ENCODE peak calls at places on chromosomes 6 and 20, in seven cellular contexts. One of them, this sample, is unnamed.

GRCh38 chr6:80338201-80338836 is 231.8 kb downstream of the BCKDHB start:
- DNase-seq in skeletal muscle cell: no peak
- DNase-seq in Jurkat, Clone E6-1: peak
- DNase-seq in mucosa of gallbladder: peak
- DNase-seq in CD4-positive, alpha-beta memory T cell: peak
- DNase-seq in nephron progenitor cell: peak
- DNase-seq in tibial nerve: peak
- DNase-seq in this sample: peak

GRCh38 chr6:15879372-15880261 is 216.8 kb upstream of the DTNBP1 start:
- DNase-seq in skeletal muscle cell: no peak
- DNase-seq in Jurkat, Clone E6-1: peak
- DNase-seq in mucosa of gallbladder: peak
- DNase-seq in CD4-positive, alpha-beta memory T cell: peak
- DNase-seq in nephron progenitor cell: no peak
- DNase-seq in tibial nerve: peak
- DNase-seq in this sample: no peak

GRCh38 chr6:389622-390021 is 1.9 kb upstream of the IRF4 start:
- DNase-seq in skeletal muscle cell: no peak
- DNase-seq in Jurkat, Clone E6-1: peak
- DNase-seq in mucosa of gallbladder: no peak
- DNase-seq in CD4-positive, alpha-beta memory T cell: peak
- DNase-seq in nephron progenitor cell: no peak
- DNase-seq in tibial nerve: no peak
- DNase-seq in this sample: no peak

GRCh38 chr20:31581391-31581790 is 23.7 kb upstream of the ID1 start:
- DNase-seq in skeletal muscle cell: no peak
- DNase-seq in Jurkat, Clone E6-1: no peak
- DNase-seq in mucosa of gallbladder: no peak
- DNase-seq in CD4-positive, alpha-beta memory T cell: no peak
- DNase-seq in nephron progenitor cell: no peak
- DNase-seq in tibial nerve: no peak
- DNase-seq in this sample: no peak

GRCh38 chr6:13614126-13614925 is 809 bp upstream of the NOL7 start:
- DNase-seq in skeletal muscle cell: peak
- DNase-seq in Jurkat, Clone E6-1: no peak
- DNase-seq in mucosa of gallbladder: peak
- DNase-seq in CD4-positive, alpha-beta memory T cell: no peak
- DNase-seq in nephron progenitor cell: peak
- DNase-seq in tibial nerve: no peak
- DNase-seq in this sample: peak

GRCh38 chr20:37222086-37222485 is 39.5 kb downstream of the GHRH start:
- DNase-seq in skeletal muscle cell: no peak
- DNase-seq in Jurkat, Clone E6-1: no peak
- DNase-seq in mucosa of gallbladder: no peak
- DNase-seq in CD4-positive, alpha-beta memory T cell: no peak
- DNase-seq in nephron progenitor cell: no peak
- DNase-seq in tibial nerve: no peak
- DNase-seq in this sample: no peak

GRCh38 chr6:41092421-41093140 is 19.8 kb downstream of the NFYA start:
- DNase-seq in skeletal muscle cell: no peak
- DNase-seq in Jurkat, Clone E6-1: no peak
- DNase-seq in mucosa of gallbladder: no peak
- DNase-seq in CD4-positive, alpha-beta memory T cell: no peak
- DNase-seq in nephron progenitor cell: no peak
- DNase-seq in tibial nerve: no peak
- DNase-seq in this sample: peak

GRCh38 chr6:107115695-107116327 is 496 bp upstream of the BEND3 start:
- DNase-seq in skeletal muscle cell: no peak
- DNase-seq in Jurkat, Clone E6-1: peak
- DNase-seq in mucosa of gallbladder: no peak
- DNase-seq in CD4-positive, alpha-beta memory T cell: peak
- DNase-seq in nephron progenitor cell: peak
- DNase-seq in tibial nerve: no peak
- DNase-seq in this sample: peak

GRCh38 chr20:20664795-20665194 is 47.6 kb downstream of the RALGAPA2 start:
- DNase-seq in skeletal muscle cell: no peak
- DNase-seq in Jurkat, Clone E6-1: peak
- DNase-seq in mucosa of gallbladder: no peak
- DNase-seq in CD4-positive, alpha-beta memory T cell: peak
- DNase-seq in nephron progenitor cell: peak
- DNase-seq in tibial nerve: no peak
- DNase-seq in this sample: peak

This sample was measured in HepG2.